ENCODE peak calls at places on chromosomes 2 and 18, in nine cellular contexts. F is posterior cingulate gyrus; V is anterior cingulate cortex; R is WTC11; K is NCI-H1092 treated with DMSO at 0.1 percent for 48 hours; N is NCI-H460; D is stimulated activated CD4-positive, alpha-beta T cell treated with anti-CD3 and anti-CD28 coated beads, TNF-alpha, amount 100 ng/mL, for 4 hours; S is ovary; X is left lobe of liver. Z is an unnamed sample.

GRCh38 chr18:48031011-48031480 is 100.6 kb upstream of the SMAD2 start:
- DNase-seq in X (peak), R (peak), K (peak), S (peak), D (no peak), N (peak), F (no peak), V (no peak), Z (peak)

GRCh38 chr2:176364578-176364977 is 95.3 kb downstream of the MTX2 start:
- DNase-seq in X (no peak), V (no peak), R (no peak), K (no peak), D (no peak), S (no peak), F (no peak), N (no peak), Z (no peak)

GRCh38 chr2:128310094-128310716 is 8.5 kb downstream of the HS6ST1 start:
- DNase-seq in R (no peak), S (peak), D (no peak), V (no peak), X (peak), F (peak), K (no peak), N (no peak), Z (no peak)

GRCh38 chr2:53969285-53970094 is 1.3 kb downstream of the PSME4 start:
- DNase-seq in S (no peak), K (peak), F (no peak), N (peak), V (peak), D (no peak), X (no peak), R (no peak), Z (no peak)

GRCh38 chr2:232721882-232722281 is 24.8 kb downstream of the GIGYF2 start:
- DNase-seq in F (no peak), D (no peak), R (no peak), N (no peak), V (no peak), K (no peak), S (no peak), X (no peak), Z (no peak)

GRCh38 chr2:149387411-149387810 is 57.0 kb downstream of the LYPD6 start:
- DNase-seq in K (no peak), F (no peak), D (no peak), S (no peak), V (no peak), R (no peak), X (no peak), N (peak), Z (no peak)

GRCh38 chr18:45167109-45167551 is 448.1 kb upstream of the SLC14A2 start:
- DNase-seq in V (no peak), D (no peak), K (no peak), X (no peak), F (no peak), N (no peak), S (no peak), R (no peak), Z (peak)

GRCh38 chr18:39215920-39216319 is 1650.3 kb upstream of the CELF4 start:
- DNase-seq in K (no peak), F (no peak), V (no peak), S (no peak), X (no peak), D (no peak), R (no peak), N (no peak), Z (no peak)

GRCh38 chr18:54388203-54389142 is 30.8 kb downstream of the C18orf54 start:
- DNase-seq in K (no peak), N (peak), F (no peak), D (no peak), R (peak), V (no peak), S (no peak), X (no peak), Z (no peak)